ENCODE peak calls at places on chromosomes 16 and 17, in five cellular contexts. E is upper lobe of right lung, H is thoracic aorta, C is OCI-LY7, Y is heart left ventricle. F is an unnamed sample. For H3K9me3, the result is how much of the 10 kb centered on the place peaks cover.

GRCh38 chr16:63061319-63061718 is 1025.1 kb upstream of the CDH8 start:
- DNase-seq in C (no peak), H (no peak), Y (no peak), E (no peak), F (no peak)

GRCh38 chr16:56371383-56371937 is 53.9 kb downstream of the AMFR start:
- DNase-seq in E (no peak), Y (no peak), C (no peak), H (no peak), F (no peak)

GRCh38 chr17:40191237-40192208 is 14.3 kb downstream of the RAPGEFL1 start:
- DNase-seq in C (peak), H (peak), Y (peak), E (peak), F (peak)

GRCh38 chr17:28908640-28909098 is 5.8 kb upstream of the DHRS13 start:
- DNase-seq in Y (no peak), H (no peak), E (no peak), C (no peak), F (no peak)

GRCh38 chr17:11170901-11171300 is 70.1 kb upstream of the SHISA6 start:
- DNase-seq in H (no peak), C (no peak), E (no peak), Y (no peak), F (no peak)

GRCh38 chr17:57955183-57955952 is at the start of gene CUEDC1:
- DNase-seq in E (peak), C (peak), Y (peak), H (no peak), F (peak)

GRCh38 chr16:30896203-30896889 is at the start of gene CTF1:
- DNase-seq in C (no peak), E (peak), H (no peak), Y (peak), F (no peak)

GRCh38 chr17:42109086-42109485 is 3.4 kb downstream of the DHX58 start:
- DNase-seq in H (no peak), C (no peak), Y (peak), E (no peak), F (no peak)

GRCh38 chr17:37081287-37081686 is 132.5 kb downstream of the AATF start:
- DNase-seq in H (no peak), Y (no peak), C (peak), E (no peak), F (no peak)

GRCh38 chr16:53840472-53840871 is 136.5 kb downstream of the FTO start:
- DNase-seq in H (no peak), E (no peak), Y (no peak), C (no peak), F (no peak)

GRCh38 chr17:64230551-64231408 is 32.3 kb downstream of the TEX2 start:
- DNase-seq in C (no peak), H (no peak), Y (no peak), E (no peak), F (no peak)

GRCh38 chr16:79312502-79312901 is 288.0 kb downstream of the MAF start:
- DNase-seq in Y (no peak), H (no peak), C (no peak), E (no peak), F (no peak)

GRCh38 chr16:30958164-30959083 is 870 bp downstream of the SETD1A start:
- DNase-seq in C (peak), E (peak), H (no peak), Y (peak), F (no peak)

GRCh38 chr17:39828443-39828842 is 35.7 kb downstream of the IKZF3 start:
- DNase-seq in Y (no peak), E (no peak), H (no peak), C (no peak), F (no peak)

GRCh38 chr17:81365148-81365600 is 30.1 kb upstream of the BAHCC1 start:
- DNase-seq in Y (peak), E (peak), C (no peak), H (no peak), F (no peak)

GRCh38 chr16:56933828-56934598 is 2.1 kb downstream of the HERPUD1 start:
- DNase-seq in H (no peak), C (no peak), Y (no peak), E (no peak), F (no peak)

GRCh38 chr17:9095390-9095789 is 74.1 kb downstream of the NTN1 start:
- DNase-seq in C (no peak), Y (no peak), E (no peak), H (no peak), F (no peak)

GRCh38 chr17:9890124-9890523 is 14.9 kb downstream of the RCVRN start:
- DNase-seq in Y (no peak), C (peak), E (no peak), H (no peak), F (no peak)

GRCh38 chr17:79627766-79628690 is 17.2 kb upstream of the RBFOX3 start:
- DNase-seq in E (peak), C (no peak), H (no peak), Y (no peak), F (no peak)

GRCh38 chr17:62627904-62628603 is 584 bp downstream of the MRC2 start:
- DNase-seq in C (no peak), H (no peak), Y (peak), E (peak), F (no peak)

GRCh38 chr16:14111713-14112538 is 40.8 kb downstream of the MRTFB start:
- DNase-seq in C (no peak), E (no peak), H (no peak), Y (peak), F (no peak)

GRCh38 chr16:80580109-80580832 is 39.5 kb downstream of the DYNLRB2 start:
- DNase-seq in C (no peak), H (no peak), Y (no peak), E (no peak), F (no peak)

GRCh38 chr17:33603794-33604193 is 310.7 kb upstream of the ASIC2 start:
- DNase-seq in C (no peak), H (no peak), E (no peak), Y (no peak), F (no peak)

GRCh38 chr17:153851-154250 is 16.5 kb downstream of the SCGB1C2 start:
- DNase-seq in E (peak), H (no peak), C (no peak), Y (no peak), F (no peak)

GRCh38 chr17:49035470-49036269 is 38.5 kb downstream of the IGF2BP1 start:
- DNase-seq in C (peak), E (no peak), H (no peak), Y (no peak), F (no peak)

GRCh38 chr17:56468840-56469239 is 124.7 kb upstream of the NOG start:
- DNase-seq in E (no peak), C (no peak), Y (no peak), H (no peak), F (no peak)

GRCh38 chr16:78142784-78143183 is 43.3 kb downstream of the WWOX start:
- DNase-seq in E (no peak), H (no peak), C (no peak), Y (no peak), F (no peak)

GRCh38 chr16:85936761-85937343 is 37.9 kb downstream of the IRF8 start:
- DNase-seq in H (no peak), Y (no peak), C (no peak), E (no peak), F (no peak)

GRCh38 chr16:31476305-31477219 is 4.6 kb downstream of the TGFB1I1 start:
- DNase-seq in Y (peak), C (no peak), E (peak), H (no peak), F (peak)

GRCh38 chr17:82647593-82648164 is 565 bp downstream of the WDR45B start:
- DNase-seq in E (peak), C (peak), H (no peak), Y (no peak), F (peak)

GRCh38 chr16:75494184-75494583 is 1.1 kb downstream of the CHST6 start:
- DNase-seq in E (no peak), H (no peak), C (no peak), Y (no peak), F (no peak)

GRCh38 chr17:60901806-60902205 is 224.2 kb downstream of the BCAS3 start:
- DNase-seq in H (no peak), C (no peak), Y (no peak), E (no peak), F (no peak)

GRCh38 chr16:15650698-15651161 is 685 bp downstream of the NDE1 start:
- DNase-seq in C (peak), Y (peak), E (no peak), H (no peak), F (peak)

GRCh38 chr16:10083301-10083700 is 98.9 kb downstream of the GRIN2A start:
- DNase-seq in H (no peak), E (no peak), Y (no peak), C (no peak), F (no peak)

GRCh38 chr17:17191346-17191792 is 14.8 kb downstream of the PLD6 start:
- DNase-seq in E (no peak), H (no peak), C (no peak), Y (no peak), F (no peak)

GRCh38 chr17:79631640-79632431 is 21.0 kb upstream of the RBFOX3 start:
- DNase-seq in Y (no peak), E (peak), H (no peak), C (no peak), F (no peak)

GRCh38 chr16:80717611-80718010 is 86.8 kb downstream of the CDYL2 start:
- DNase-seq in H (no peak), E (no peak), Y (no peak), C (no peak), F (no peak)

GRCh38 chr16:30051518-30051917 is 14.0 kb upstream of the ALDOA start:
- DNase-seq in H (no peak), C (no peak), E (no peak), Y (no peak), F (no peak)

GRCh38 chr17:27578718-27579085 is 52.3 kb upstream of the LGALS9 start:
- DNase-seq in E (no peak), Y (no peak), C (no peak), H (no peak), F (no peak)

DNA sequence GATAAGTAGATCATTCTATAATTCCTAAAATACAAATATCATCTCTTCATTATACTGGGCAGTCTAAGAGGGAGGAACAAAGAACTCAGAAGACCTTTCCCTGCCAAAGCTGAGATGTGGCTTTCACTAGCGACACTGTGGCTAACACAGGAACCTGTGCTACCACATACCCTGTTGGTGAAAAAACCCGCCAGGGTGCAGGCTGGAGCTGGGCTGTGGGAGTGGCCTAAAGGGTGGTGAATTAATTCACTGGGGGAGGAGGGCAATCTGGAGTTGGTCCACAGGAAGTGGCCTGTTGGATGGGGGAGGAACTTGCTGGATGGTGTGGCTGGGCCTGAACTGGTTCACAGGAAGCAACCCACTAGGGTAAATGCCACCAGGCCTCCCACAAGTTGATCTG is 7.4 kb downstream of the ZNF594 start:
- DNase-seq in C (no peak), Y (no peak), H (no peak), E (no peak), F (no peak)
- H3K9me3 ChIP-seq in C (half or more), Y (half or more), H (half or more), E (half or more), F (under half)

DNA sequence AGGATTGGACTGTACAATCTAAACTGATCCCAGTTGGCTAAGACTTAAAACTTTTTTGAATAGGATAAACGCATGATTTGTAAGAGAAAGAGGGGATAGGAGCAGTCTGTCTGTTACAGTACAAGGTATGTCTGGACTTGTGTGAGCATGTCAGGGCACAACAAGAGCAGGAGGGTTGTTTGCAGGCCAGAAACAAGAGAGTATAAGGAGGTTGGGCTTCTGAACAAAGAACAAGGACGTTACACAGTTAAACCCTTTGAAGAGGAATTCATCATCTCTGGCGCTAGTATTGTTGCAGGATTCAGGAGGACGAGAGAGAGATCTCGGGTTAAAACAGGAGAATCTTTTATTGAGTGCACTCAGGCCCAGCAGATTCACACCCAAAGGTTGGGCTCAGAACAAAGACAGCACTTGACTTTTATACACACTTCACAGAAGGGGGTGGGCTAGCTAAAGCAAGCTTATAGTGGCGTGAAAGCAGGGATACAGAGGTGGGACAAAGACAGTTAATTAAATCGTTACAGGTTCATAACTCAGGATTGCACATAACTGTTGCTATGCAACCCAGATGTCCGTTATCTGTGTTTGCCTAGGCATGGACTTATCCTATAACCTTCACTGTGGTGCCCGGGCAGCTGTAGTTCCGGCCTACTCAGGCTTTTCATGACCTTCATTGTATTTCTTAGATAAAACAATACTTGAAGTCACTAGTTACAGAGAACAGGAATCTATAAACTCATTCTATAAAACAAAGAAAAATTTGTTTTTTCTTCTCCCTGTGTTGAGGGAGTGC is 34.4 kb downstream of the SEC14L1 start:
- DNase-seq in E (no peak), Y (no peak), C (no peak), H (no peak), F (no peak)
- H3K9me3 ChIP-seq in E (under half), Y (under half), C (half or more), H (under half), F (under half)

GRCh38 chr17:73586921-73587680 is 57.1 kb downstream of the SDK2 start:
- DNase-seq in E (no peak), C (peak), Y (peak), H (no peak), F (no peak)
- H3K9me3 ChIP-seq in E (under half), C (under half), Y (under half), H (under half), F (under half)

GRCh38 chr17:70271672-70272071 is 102.3 kb downstream of the KCNJ2 start:
- DNase-seq in H (no peak), C (no peak), Y (no peak), E (no peak), F (no peak)
- H3K9me3 ChIP-seq in H (under half), C (under half), Y (under half), E (under half), F (under half)

DNA sequence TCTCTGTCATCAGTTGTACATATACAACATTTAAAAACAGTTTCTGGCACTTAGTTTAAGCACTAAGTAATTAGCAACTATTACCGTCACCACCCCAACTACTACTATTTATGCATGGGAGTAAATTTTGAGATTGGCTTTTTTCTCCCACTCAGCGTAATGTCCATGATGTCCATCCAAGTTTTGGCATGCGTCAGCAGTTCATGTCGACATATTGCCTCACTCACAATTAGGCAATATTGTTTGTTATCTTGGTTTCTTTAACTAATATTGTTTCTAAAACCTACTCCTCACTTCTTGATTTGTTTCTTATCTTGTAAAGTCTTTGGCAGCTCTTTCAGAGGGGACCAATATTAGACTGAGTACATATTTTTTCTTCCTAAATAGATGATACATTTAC is 131.3 kb downstream of the KCNJ18 start:
- DNase-seq in C (no peak), H (no peak), E (no peak), Y (no peak), F (no peak)
- H3K9me3 ChIP-seq in C (under half), H (under half), E (under half), Y (under half), F (under half)

GRCh38 chr17:53033297-53033696 is 789.4 kb upstream of the KIF2B start:
- DNase-seq in H (no peak), Y (no peak), C (no peak), E (no peak), F (no peak)
- H3K9me3 ChIP-seq in H (under half), Y (under half), C (under half), E (under half), F (under half)

GRCh38 chr17:12896386-12896785 is 107.1 kb downstream of the ARHGAP44 start:
- DNase-seq in E (no peak), H (no peak), C (no peak), Y (no peak), F (no peak)
- H3K9me3 ChIP-seq in E (under half), H (under half), C (under half), Y (under half), F (under half)

GRCh38 chr16:88285514-88285822 is 97.3 kb upstream of the ZNF469 start:
- DNase-seq in E (no peak), C (no peak), Y (peak), H (no peak), F (no peak)
- H3K9me3 ChIP-seq in E (under half), C (under half), Y (under half), H (under half), F (under half)

F was measured in T-helper 17 cell.